ENCODE peak calls at places on chromosomes 12 and 14, in ten cellular contexts. One of them, this sample, is unnamed.

GRCh38 chr12:55142896-55143870 is 17.0 kb downstream of the OR9K2 start:
- DNase-seq in upper lobe of left lung: no peak
- DNase-seq in iPS DF 6.9: peak; percentile 68
- DNase-seq in tibial artery: no peak
- DNase-seq in body of pancreas: peak; percentile 34
- DNase-seq in CD8-positive, alpha-beta memory T cell: peak; percentile 4
- DNase-seq in IMR-90: peak; percentile 38
- DNase-seq in CD8-positive, alpha-beta T cell: peak; percentile 18
- DNase-seq in right lobe of liver: no peak
- DNase-seq in ovary: peak; percentile 21
- DNase-seq in this sample: no peak

GRCh38 chr14:23877538-23878180 is 75.9 kb upstream of the DHRS4 start:
- DNase-seq in upper lobe of left lung: no peak
- DNase-seq in iPS DF 6.9: no peak
- DNase-seq in tibial artery: no peak
- DNase-seq in body of pancreas: no peak
- DNase-seq in CD8-positive, alpha-beta memory T cell: no peak
- DNase-seq in IMR-90: no peak
- DNase-seq in CD8-positive, alpha-beta T cell: no peak
- DNase-seq in right lobe of liver: no peak
- DNase-seq in ovary: no peak
- DNase-seq in this sample: no peak

GRCh38 chr14:93304771-93305170 is 28.1 kb downstream of the BTBD7 start:
- DNase-seq in upper lobe of left lung: no peak
- DNase-seq in iPS DF 6.9: no peak
- DNase-seq in tibial artery: no peak
- DNase-seq in body of pancreas: no peak
- DNase-seq in CD8-positive, alpha-beta memory T cell: no peak
- DNase-seq in IMR-90: peak; percentile 56
- DNase-seq in CD8-positive, alpha-beta T cell: no peak
- DNase-seq in right lobe of liver: no peak
- DNase-seq in ovary: no peak
- DNase-seq in this sample: no peak

GRCh38 chr12:62833634-62834033 is 101.3 kb downstream of the PPM1H start:
- DNase-seq in upper lobe of left lung: no peak
- DNase-seq in iPS DF 6.9: no peak
- DNase-seq in tibial artery: no peak
- DNase-seq in body of pancreas: no peak
- DNase-seq in CD8-positive, alpha-beta memory T cell: no peak
- DNase-seq in IMR-90: no peak
- DNase-seq in CD8-positive, alpha-beta T cell: no peak
- DNase-seq in right lobe of liver: no peak
- DNase-seq in ovary: no peak
- DNase-seq in this sample: no peak

GRCh38 chr14:29227631-29228030 is 461.0 kb downstream of the FOXG1 start:
- DNase-seq in upper lobe of left lung: no peak
- DNase-seq in iPS DF 6.9: no peak
- DNase-seq in tibial artery: no peak
- DNase-seq in body of pancreas: no peak
- DNase-seq in CD8-positive, alpha-beta memory T cell: no peak
- DNase-seq in IMR-90: peak; percentile 63
- DNase-seq in CD8-positive, alpha-beta T cell: no peak
- DNase-seq in right lobe of liver: no peak
- DNase-seq in ovary: no peak
- DNase-seq in this sample: no peak

GRCh38 chr12:75862692-75863471 is 168.7 kb downstream of the PHLDA1 start:
- DNase-seq in upper lobe of left lung: no peak
- DNase-seq in iPS DF 6.9: no peak
- DNase-seq in tibial artery: no peak
- DNase-seq in body of pancreas: no peak
- DNase-seq in CD8-positive, alpha-beta memory T cell: no peak
- DNase-seq in IMR-90: peak; percentile 86
- DNase-seq in CD8-positive, alpha-beta T cell: no peak
- DNase-seq in right lobe of liver: no peak
- DNase-seq in ovary: no peak
- DNase-seq in this sample: no peak

GRCh38 chr14:62002636-62003035 is 240.4 kb downstream of the SNAPC1 start:
- DNase-seq in upper lobe of left lung: no peak
- DNase-seq in iPS DF 6.9: no peak
- DNase-seq in tibial artery: no peak
- DNase-seq in body of pancreas: no peak
- DNase-seq in CD8-positive, alpha-beta memory T cell: no peak
- DNase-seq in IMR-90: peak; percentile 55
- DNase-seq in CD8-positive, alpha-beta T cell: no peak
- DNase-seq in right lobe of liver: no peak
- DNase-seq in ovary: no peak
- DNase-seq in this sample: no peak

GRCh38 chr12:55736780-55737580 is 5.9 kb upstream of the GDF11 start:
- DNase-seq in upper lobe of left lung: no peak
- DNase-seq in iPS DF 6.9: peak; percentile 98
- DNase-seq in tibial artery: no peak
- DNase-seq in body of pancreas: peak; percentile 87
- DNase-seq in CD8-positive, alpha-beta memory T cell: peak; percentile 20
- DNase-seq in IMR-90: peak; percentile 66
- DNase-seq in CD8-positive, alpha-beta T cell: peak; percentile 35
- DNase-seq in right lobe of liver: peak; percentile 77
- DNase-seq in ovary: no peak
- DNase-seq in this sample: peak; percentile 80

GRCh38 chr14:104730504-104730903 is 6.5 kb downstream of the ADSS1 start:
- DNase-seq in upper lobe of left lung: peak; percentile 36
- DNase-seq in iPS DF 6.9: no peak
- DNase-seq in tibial artery: no peak
- DNase-seq in body of pancreas: no peak
- DNase-seq in CD8-positive, alpha-beta memory T cell: no peak
- DNase-seq in IMR-90: no peak
- DNase-seq in CD8-positive, alpha-beta T cell: no peak
- DNase-seq in right lobe of liver: no peak
- DNase-seq in ovary: no peak
- DNase-seq in this sample: no peak

GRCh38 chr14:104729835-104730181 is 5.8 kb downstream of the ADSS1 start:
- DNase-seq in upper lobe of left lung: peak; percentile 47
- DNase-seq in iPS DF 6.9: no peak
- DNase-seq in tibial artery: no peak
- DNase-seq in body of pancreas: no peak
- DNase-seq in CD8-positive, alpha-beta memory T cell: no peak
- DNase-seq in IMR-90: no peak
- DNase-seq in CD8-positive, alpha-beta T cell: no peak
- DNase-seq in right lobe of liver: no peak
- DNase-seq in ovary: no peak
- DNase-seq in this sample: no peak

GRCh38 chr14:104732355-104732804 is 8.4 kb downstream of the ADSS1 start:
- DNase-seq in upper lobe of left lung: peak; percentile 86
- DNase-seq in iPS DF 6.9: no peak
- DNase-seq in tibial artery: peak; percentile 83
- DNase-seq in body of pancreas: peak; percentile 72
- DNase-seq in CD8-positive, alpha-beta memory T cell: no peak
- DNase-seq in IMR-90: no peak
- DNase-seq in CD8-positive, alpha-beta T cell: no peak
- DNase-seq in right lobe of liver: peak; percentile 98
- DNase-seq in ovary: no peak
- DNase-seq in this sample: peak; percentile 85

GRCh38 chr14:104731925-104732294 is 7.9 kb downstream of the ADSS1 start:
- DNase-seq in upper lobe of left lung: no peak
- DNase-seq in iPS DF 6.9: no peak
- DNase-seq in tibial artery: no peak
- DNase-seq in body of pancreas: no peak
- DNase-seq in CD8-positive, alpha-beta memory T cell: no peak
- DNase-seq in IMR-90: no peak
- DNase-seq in CD8-positive, alpha-beta T cell: no peak
- DNase-seq in right lobe of liver: no peak
- DNase-seq in ovary: no peak
- DNase-seq in this sample: no peak

DNA sequence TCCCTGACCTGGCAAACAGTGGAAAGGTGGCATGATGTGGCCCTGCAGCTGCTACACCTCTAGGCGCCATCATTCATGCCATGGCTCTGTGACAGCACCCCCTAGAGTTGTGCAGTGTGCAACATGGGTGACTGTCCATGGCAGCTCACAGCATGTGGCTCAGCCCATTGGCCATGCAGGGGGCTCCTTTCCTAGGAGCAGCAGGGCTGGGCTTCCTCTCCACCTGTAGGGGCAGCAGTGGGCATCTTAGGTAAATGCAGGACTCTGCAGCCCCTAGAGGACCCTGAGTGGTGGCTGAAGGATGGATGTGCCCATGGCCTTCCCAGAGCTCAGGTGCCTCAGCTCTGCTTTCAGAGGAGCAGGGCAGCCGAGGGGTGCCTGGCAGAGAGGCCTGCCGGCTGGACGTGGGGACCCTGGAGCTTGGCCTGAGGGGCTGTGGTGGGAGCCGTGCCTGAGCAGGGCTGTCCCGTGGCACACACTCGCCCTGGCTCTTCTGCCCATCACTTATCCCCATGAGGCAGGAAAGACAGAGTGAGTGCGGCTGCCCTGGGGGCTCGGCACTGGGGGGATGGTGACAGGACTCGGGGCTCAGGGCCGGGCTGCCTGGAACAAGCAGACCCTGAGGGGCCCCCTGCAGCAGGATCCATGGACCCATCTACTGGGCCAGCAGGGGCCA is 7.4 kb downstream of the ADSS1 start:
- DNase-seq in upper lobe of left lung: peak; percentile 74
- DNase-seq in iPS DF 6.9: no peak
- DNase-seq in tibial artery: no peak
- DNase-seq in body of pancreas: no peak
- DNase-seq in CD8-positive, alpha-beta memory T cell: no peak
- DNase-seq in IMR-90: no peak
- DNase-seq in CD8-positive, alpha-beta T cell: no peak
- DNase-seq in right lobe of liver: no peak
- DNase-seq in ovary: no peak
- DNase-seq in this sample: no peak
- H3K4me1 ChIP-seq in upper lobe of left lung: peaks cover 28% of the 10 kb centered on the region
- H3K4me1 ChIP-seq in iPS DF 6.9: no peaks in the 10 kb centered on the region
- H3K4me1 ChIP-seq in tibial artery: peaks cover 20% of the 10 kb centered on the region
- H3K4me1 ChIP-seq in body of pancreas: peaks cover 11% of the 10 kb centered on the region
- H3K4me1 ChIP-seq in CD8-positive, alpha-beta memory T cell: no peaks in the 10 kb centered on the region
- H3K4me1 ChIP-seq in IMR-90: peaks cover 10% of the 10 kb centered on the region
- H3K4me1 ChIP-seq in CD8-positive, alpha-beta T cell: no peaks in the 10 kb centered on the region
- H3K4me1 ChIP-seq in right lobe of liver: peaks cover 54% of the 10 kb centered on the region
- H3K4me1 ChIP-seq in ovary: no peaks in the 10 kb centered on the region
- H3K4me1 ChIP-seq in this sample: peaks cover 24% of the 10 kb centered on the region

GRCh38 chr12:120839503-120839902 is 64.7 kb downstream of the SPPL3 start:
- DNase-seq in upper lobe of left lung: no peak
- DNase-seq in iPS DF 6.9: no peak
- DNase-seq in tibial artery: no peak
- DNase-seq in body of pancreas: no peak
- DNase-seq in CD8-positive, alpha-beta memory T cell: no peak
- DNase-seq in IMR-90: no peak
- DNase-seq in CD8-positive, alpha-beta T cell: no peak
- DNase-seq in right lobe of liver: no peak
- DNase-seq in ovary: no peak
- DNase-seq in this sample: no peak
- H3K4me1 ChIP-seq in upper lobe of left lung: peaks cover 51% of the 10 kb centered on the region
- H3K4me1 ChIP-seq in iPS DF 6.9: peaks cover 2% of the 10 kb centered on the region
- H3K4me1 ChIP-seq in tibial artery: no peaks in the 10 kb centered on the region
- H3K4me1 ChIP-seq in body of pancreas: peaks cover 31% of the 10 kb centered on the region
- H3K4me1 ChIP-seq in CD8-positive, alpha-beta memory T cell: peaks cover 29% of the 10 kb centered on the region
- H3K4me1 ChIP-seq in IMR-90: peaks cover 3% of the 10 kb centered on the region
- H3K4me1 ChIP-seq in CD8-positive, alpha-beta T cell: peaks cover 26% of the 10 kb centered on the region
- H3K4me1 ChIP-seq in right lobe of liver: peaks cover 11% of the 10 kb centered on the region
- H3K4me1 ChIP-seq in ovary: peaks cover 13% of the 10 kb centered on the region
- H3K4me1 ChIP-seq in this sample: peaks cover 33% of the 10 kb centered on the region

GRCh38 chr12:80041691-80042090 is 57.6 kb upstream of the OTOGL start:
- DNase-seq in upper lobe of left lung: no peak
- DNase-seq in iPS DF 6.9: no peak
- DNase-seq in tibial artery: no peak
- DNase-seq in body of pancreas: no peak
- DNase-seq in CD8-positive, alpha-beta memory T cell: no peak
- DNase-seq in IMR-90: peak; percentile 68
- DNase-seq in CD8-positive, alpha-beta T cell: no peak
- DNase-seq in right lobe of liver: no peak
- DNase-seq in ovary: no peak
- DNase-seq in this sample: no peak

GRCh38 chr12:80038062-80038560 is 61.2 kb upstream of the OTOGL start:
- DNase-seq in upper lobe of left lung: no peak
- DNase-seq in iPS DF 6.9: no peak
- DNase-seq in tibial artery: no peak
- DNase-seq in body of pancreas: no peak
- DNase-seq in CD8-positive, alpha-beta memory T cell: no peak
- DNase-seq in IMR-90: peak; percentile 16
- DNase-seq in CD8-positive, alpha-beta T cell: no peak
- DNase-seq in right lobe of liver: no peak
- DNase-seq in ovary: no peak
- DNase-seq in this sample: no peak

GRCh38 chr12:80041071-80041470 is 58.3 kb upstream of the OTOGL start:
- DNase-seq in upper lobe of left lung: no peak
- DNase-seq in iPS DF 6.9: no peak
- DNase-seq in tibial artery: no peak
- DNase-seq in body of pancreas: no peak
- DNase-seq in CD8-positive, alpha-beta memory T cell: no peak
- DNase-seq in IMR-90: no peak
- DNase-seq in CD8-positive, alpha-beta T cell: no peak
- DNase-seq in right lobe of liver: no peak
- DNase-seq in ovary: no peak
- DNase-seq in this sample: no peak

GRCh38 chr12:80044694-80045046 is 54.7 kb upstream of the OTOGL start:
- DNase-seq in upper lobe of left lung: no peak
- DNase-seq in iPS DF 6.9: no peak
- DNase-seq in tibial artery: no peak
- DNase-seq in body of pancreas: no peak
- DNase-seq in CD8-positive, alpha-beta memory T cell: no peak
- DNase-seq in IMR-90: peak; percentile 94
- DNase-seq in CD8-positive, alpha-beta T cell: no peak
- DNase-seq in right lobe of liver: no peak
- DNase-seq in ovary: no peak
- DNase-seq in this sample: no peak

DNA sequence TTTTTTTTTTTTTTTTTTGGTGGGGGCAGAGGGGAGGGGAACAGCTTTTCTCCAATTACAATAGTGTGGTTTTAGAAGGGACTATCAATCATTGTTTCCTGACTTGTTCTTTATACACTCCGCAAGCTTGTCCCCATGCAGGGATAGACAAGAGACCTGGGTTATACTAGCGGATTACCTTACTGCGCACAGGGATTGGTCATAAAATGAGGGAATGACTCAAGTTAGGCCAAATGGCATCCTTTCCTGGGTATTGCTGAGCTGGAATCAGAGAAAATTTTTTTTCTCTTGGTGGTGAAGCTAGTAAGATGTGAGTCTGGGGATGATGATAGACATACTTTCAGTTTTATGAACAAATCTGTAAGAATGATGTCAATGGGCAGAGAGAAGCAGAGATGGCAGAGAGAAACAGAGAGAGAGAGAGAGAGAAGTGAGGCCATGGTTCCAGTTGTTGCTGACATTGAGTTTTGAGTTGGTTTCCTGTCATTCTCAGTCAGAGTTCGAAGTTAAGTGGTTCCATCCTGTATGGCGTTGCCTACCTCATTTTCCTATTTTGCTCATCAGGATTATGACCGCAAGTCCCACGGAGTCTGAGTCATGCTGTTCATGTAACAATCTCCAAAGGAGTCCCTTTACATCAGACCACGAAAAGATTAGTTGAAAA is 59.1 kb upstream of the OTOGL start:
- DNase-seq in upper lobe of left lung: no peak
- DNase-seq in iPS DF 6.9: no peak
- DNase-seq in tibial artery: no peak
- DNase-seq in body of pancreas: no peak
- DNase-seq in CD8-positive, alpha-beta memory T cell: no peak
- DNase-seq in IMR-90: peak; percentile 49
- DNase-seq in CD8-positive, alpha-beta T cell: no peak
- DNase-seq in right lobe of liver: no peak
- DNase-seq in ovary: no peak
- DNase-seq in this sample: no peak
- H3K4me1 ChIP-seq in upper lobe of left lung: no peaks in the 10 kb centered on the region
- H3K4me1 ChIP-seq in iPS DF 6.9: no peaks in the 10 kb centered on the region
- H3K4me1 ChIP-seq in tibial artery: no peaks in the 10 kb centered on the region
- H3K4me1 ChIP-seq in body of pancreas: no peaks in the 10 kb centered on the region
- H3K4me1 ChIP-seq in CD8-positive, alpha-beta memory T cell: no peaks in the 10 kb centered on the region
- H3K4me1 ChIP-seq in IMR-90: peaks cover 4% of the 10 kb centered on the region
- H3K4me1 ChIP-seq in CD8-positive, alpha-beta T cell: no peaks in the 10 kb centered on the region
- H3K4me1 ChIP-seq in right lobe of liver: no peaks in the 10 kb centered on the region
- H3K4me1 ChIP-seq in ovary: no peaks in the 10 kb centered on the region
- H3K4me1 ChIP-seq in this sample: no peaks in the 10 kb centered on the region

GRCh38 chr12:65877836-65878235 is 53.6 kb downstream of the HMGA2 start:
- DNase-seq in upper lobe of left lung: no peak
- DNase-seq in iPS DF 6.9: no peak
- DNase-seq in tibial artery: no peak
- DNase-seq in body of pancreas: no peak
- DNase-seq in CD8-positive, alpha-beta memory T cell: no peak
- DNase-seq in IMR-90: no peak
- DNase-seq in CD8-positive, alpha-beta T cell: no peak
- DNase-seq in right lobe of liver: no peak
- DNase-seq in ovary: no peak
- DNase-seq in this sample: no peak
- H3K4me1 ChIP-seq in upper lobe of left lung: peaks cover 21% of the 10 kb centered on the region
- H3K4me1 ChIP-seq in iPS DF 6.9: peaks cover 4% of the 10 kb centered on the region
- H3K4me1 ChIP-seq in tibial artery: no peaks in the 10 kb centered on the region
- H3K4me1 ChIP-seq in body of pancreas: peaks cover 31% of the 10 kb centered on the region
- H3K4me1 ChIP-seq in CD8-positive, alpha-beta memory T cell: no peaks in the 10 kb centered on the region
- H3K4me1 ChIP-seq in IMR-90: peaks cover 28% of the 10 kb centered on the region
- H3K4me1 ChIP-seq in CD8-positive, alpha-beta T cell: no peaks in the 10 kb centered on the region
- H3K4me1 ChIP-seq in right lobe of liver: no peaks in the 10 kb centered on the region
- H3K4me1 ChIP-seq in ovary: peaks cover 5% of the 10 kb centered on the region
- H3K4me1 ChIP-seq in this sample: peaks cover 8% of the 10 kb centered on the region